ENCODE peak calls at places on chromosomes 3 and 15, in ten cellular contexts. One of them, this sample, is unnamed.

GRCh38 chr3:141183606-141184005 is 48.0 kb upstream of the PXYLP1 start:
- DNase-seq in HepG2: no peak
- DNase-seq in HCT116: no peak
- DNase-seq in WTC11: no peak
- DNase-seq in endothelial cell of umbilical vein: no peak
- DNase-seq in H1: no peak
- DNase-seq in A549: no peak
- DNase-seq in K562: no peak
- DNase-seq in SK-N-SH: no peak
- DNase-seq in GM12878: no peak
- DNase-seq in this sample: no peak

GRCh38 chr15:98896802-98897732 is 110.5 kb downstream of the PGPEP1L start:
- DNase-seq in HepG2: peak; percentile 85
- DNase-seq in HCT116: peak; percentile 77
- DNase-seq in WTC11: no peak
- DNase-seq in endothelial cell of umbilical vein: peak; percentile 95
- DNase-seq in H1: no peak
- DNase-seq in A549: peak; percentile 99
- DNase-seq in K562: peak; percentile 27
- DNase-seq in SK-N-SH: no peak
- DNase-seq in GM12878: no peak
- DNase-seq in this sample: peak; percentile 24

GRCh38 chr3:148464246-148464645 is 233.5 kb upstream of the AGTR1 start:
- DNase-seq in HepG2: no peak
- DNase-seq in HCT116: no peak
- DNase-seq in WTC11: no peak
- DNase-seq in endothelial cell of umbilical vein: peak; percentile 57
- DNase-seq in H1: no peak
- DNase-seq in A549: no peak
- DNase-seq in K562: no peak
- DNase-seq in SK-N-SH: no peak
- DNase-seq in GM12878: no peak
- DNase-seq in this sample: no peak

GRCh38 chr3:138062626-138063025 is 52.7 kb downstream of the CLDN18 start:
- DNase-seq in HepG2: no peak
- DNase-seq in HCT116: no peak
- DNase-seq in WTC11: no peak
- DNase-seq in endothelial cell of umbilical vein: no peak
- DNase-seq in H1: no peak
- DNase-seq in A549: no peak
- DNase-seq in K562: no peak
- DNase-seq in SK-N-SH: no peak
- DNase-seq in GM12878: no peak
- DNase-seq in this sample: no peak

GRCh38 chr3:8869613-8870012 is 93.7 kb downstream of the RAD18 start:
- DNase-seq in HepG2: peak; percentile 77
- DNase-seq in HCT116: peak; percentile 80
- DNase-seq in WTC11: no peak
- DNase-seq in endothelial cell of umbilical vein: peak; percentile 71
- DNase-seq in H1: no peak
- DNase-seq in A549: peak; percentile 83
- DNase-seq in K562: no peak
- DNase-seq in SK-N-SH: no peak
- DNase-seq in GM12878: no peak
- DNase-seq in this sample: no peak

GRCh38 chr3:195068045-195068444 is 202.9 kb downstream of the XXYLT1 start:
- DNase-seq in HepG2: no peak
- DNase-seq in HCT116: no peak
- DNase-seq in WTC11: no peak
- DNase-seq in endothelial cell of umbilical vein: peak; percentile 59
- DNase-seq in H1: no peak
- DNase-seq in A549: no peak
- DNase-seq in K562: no peak
- DNase-seq in SK-N-SH: no peak
- DNase-seq in GM12878: no peak
- DNase-seq in this sample: no peak

GRCh38 chr3:59185586-59186381 is 136.0 kb upstream of the CFAP20DC start:
- DNase-seq in HepG2: no peak
- DNase-seq in HCT116: no peak
- DNase-seq in WTC11: no peak
- DNase-seq in endothelial cell of umbilical vein: no peak
- DNase-seq in H1: no peak
- DNase-seq in A549: no peak
- DNase-seq in K562: no peak
- DNase-seq in SK-N-SH: no peak
- DNase-seq in GM12878: no peak
- DNase-seq in this sample: no peak

GRCh38 chr3:15051531-15051930 is 13.6 kb downstream of the MRPS25 start:
- DNase-seq in HepG2: peak; percentile 62
- DNase-seq in HCT116: peak; percentile 32
- DNase-seq in WTC11: peak; percentile 77
- DNase-seq in endothelial cell of umbilical vein: peak; percentile 58
- DNase-seq in H1: peak; percentile 36
- DNase-seq in A549: peak; percentile 81
- DNase-seq in K562: peak; percentile 73
- DNase-seq in SK-N-SH: peak; percentile 75
- DNase-seq in GM12878: no peak
- DNase-seq in this sample: peak; percentile 61

GRCh38 chr3:134308350-134308891 is 57.8 kb upstream of the RYK start:
- DNase-seq in HepG2: peak; percentile 74
- DNase-seq in HCT116: peak; percentile 63
- DNase-seq in WTC11: peak; percentile 92
- DNase-seq in endothelial cell of umbilical vein: peak; percentile 84
- DNase-seq in H1: no peak
- DNase-seq in A549: peak; percentile 69
- DNase-seq in K562: peak; percentile 71
- DNase-seq in SK-N-SH: peak; percentile 85
- DNase-seq in GM12878: peak; percentile 8
- DNase-seq in this sample: peak; percentile 76

GRCh38 chr3:150519026-150519425 is 27.3 kb downstream of the SERP1 start:
- DNase-seq in HepG2: no peak
- DNase-seq in HCT116: peak; percentile 4
- DNase-seq in WTC11: no peak
- DNase-seq in endothelial cell of umbilical vein: no peak
- DNase-seq in H1: no peak
- DNase-seq in A549: no peak
- DNase-seq in K562: no peak
- DNase-seq in SK-N-SH: no peak
- DNase-seq in GM12878: no peak
- DNase-seq in this sample: no peak

GRCh38 chr3:42516443-42516842 is 14.0 kb downstream of the VIPR1 start:
- DNase-seq in HepG2: no peak
- DNase-seq in HCT116: no peak
- DNase-seq in WTC11: no peak
- DNase-seq in endothelial cell of umbilical vein: no peak
- DNase-seq in H1: no peak
- DNase-seq in A549: no peak
- DNase-seq in K562: no peak
- DNase-seq in SK-N-SH: no peak
- DNase-seq in GM12878: no peak
- DNase-seq in this sample: no peak

GRCh38 chr3:130508970-130509369 is 8.0 kb upstream of the COL6A6 start:
- DNase-seq in HepG2: no peak
- DNase-seq in HCT116: no peak
- DNase-seq in WTC11: no peak
- DNase-seq in endothelial cell of umbilical vein: no peak
- DNase-seq in H1: no peak
- DNase-seq in A549: no peak
- DNase-seq in K562: no peak
- DNase-seq in SK-N-SH: no peak
- DNase-seq in GM12878: no peak
- DNase-seq in this sample: no peak

GRCh38 chr3:40452562-40452875 is 4.6 kb upstream of the RPL14 start:
- DNase-seq in HepG2: no peak
- DNase-seq in HCT116: no peak
- DNase-seq in WTC11: no peak
- DNase-seq in endothelial cell of umbilical vein: no peak
- DNase-seq in H1: no peak
- DNase-seq in A549: no peak
- DNase-seq in K562: no peak
- DNase-seq in SK-N-SH: no peak
- DNase-seq in GM12878: no peak
- DNase-seq in this sample: no peak

GRCh38 chr3:33831053-33831452 is 32.6 kb downstream of the PDCD6IP start:
- DNase-seq in HepG2: no peak
- DNase-seq in HCT116: no peak
- DNase-seq in WTC11: no peak
- DNase-seq in endothelial cell of umbilical vein: no peak
- DNase-seq in H1: no peak
- DNase-seq in A549: no peak
- DNase-seq in K562: no peak
- DNase-seq in SK-N-SH: no peak
- DNase-seq in GM12878: no peak
- DNase-seq in this sample: no peak

GRCh38 chr3:463793-464192 is 267.2 kb downstream of the CHL1 start:
- DNase-seq in HepG2: no peak
- DNase-seq in HCT116: no peak
- DNase-seq in WTC11: no peak
- DNase-seq in endothelial cell of umbilical vein: no peak
- DNase-seq in H1: no peak
- DNase-seq in A549: no peak
- DNase-seq in K562: no peak
- DNase-seq in SK-N-SH: no peak
- DNase-seq in GM12878: peak; percentile 57
- DNase-seq in this sample: no peak

GRCh38 chr3:45024601-45025262 is 1.4 kb upstream of the CLEC3B start:
- DNase-seq in HepG2: no peak
- DNase-seq in HCT116: no peak
- DNase-seq in WTC11: no peak
- DNase-seq in endothelial cell of umbilical vein: peak; percentile 46
- DNase-seq in H1: no peak
- DNase-seq in A549: no peak
- DNase-seq in K562: no peak
- DNase-seq in SK-N-SH: no peak
- DNase-seq in GM12878: no peak
- DNase-seq in this sample: no peak
- TF ChIP-seq MAX in HepG2: no peak
- TF ChIP-seq MAX in HCT116: no peak
- TF ChIP-seq MAX in WTC11: no peak
- TF ChIP-seq MAX in endothelial cell of umbilical vein: no peak
- TF ChIP-seq MAX in H1: no peak
- TF ChIP-seq MAX in A549: no peak
- TF ChIP-seq MAX in K562: no peak
- TF ChIP-seq MAX in SK-N-SH: no peak
- TF ChIP-seq MAX in GM12878: no peak
- TF ChIP-seq MAX in this sample: no peak

GRCh38 chr3:128229077-128229837 is 76.0 kb downstream of the EEFSEC start:
- DNase-seq in HepG2: no peak
- DNase-seq in HCT116: no peak
- DNase-seq in WTC11: no peak
- DNase-seq in endothelial cell of umbilical vein: no peak
- DNase-seq in H1: no peak
- DNase-seq in A549: no peak
- DNase-seq in K562: no peak
- DNase-seq in SK-N-SH: no peak
- DNase-seq in GM12878: no peak
- DNase-seq in this sample: no peak
- TF ChIP-seq MAX in HepG2: no peak
- TF ChIP-seq MAX in HCT116: no peak
- TF ChIP-seq MAX in WTC11: no peak
- TF ChIP-seq MAX in endothelial cell of umbilical vein: no peak
- TF ChIP-seq MAX in H1: no peak
- TF ChIP-seq MAX in A549: no peak
- TF ChIP-seq MAX in K562: no peak
- TF ChIP-seq MAX in SK-N-SH: no peak
- TF ChIP-seq MAX in GM12878: no peak
- TF ChIP-seq MAX in this sample: no peak

GRCh38 chr15:51625236-51625635 is 2.7 kb upstream of the DMXL2 start:
- DNase-seq in HepG2: no peak
- DNase-seq in HCT116: no peak
- DNase-seq in WTC11: no peak
- DNase-seq in endothelial cell of umbilical vein: no peak
- DNase-seq in H1: no peak
- DNase-seq in A549: no peak
- DNase-seq in K562: no peak
- DNase-seq in SK-N-SH: no peak
- DNase-seq in GM12878: peak; percentile 63
- DNase-seq in this sample: no peak

GRCh38 chr15:51621917-51622268 is 678 bp downstream of the DMXL2 start:
- DNase-seq in HepG2: peak; percentile 7
- DNase-seq in HCT116: peak; percentile 21
- DNase-seq in WTC11: peak; percentile 46
- DNase-seq in endothelial cell of umbilical vein: peak; percentile 71
- DNase-seq in H1: no peak
- DNase-seq in A549: peak; percentile 76
- DNase-seq in K562: peak; percentile 75
- DNase-seq in SK-N-SH: peak; percentile 60
- DNase-seq in GM12878: no peak
- DNase-seq in this sample: peak; percentile 79

GRCh38 chr15:51622269-51623180 is at the start of gene DMXL2:
- DNase-seq in HepG2: peak; percentile 67
- DNase-seq in HCT116: peak; percentile 65
- DNase-seq in WTC11: peak; percentile 89
- DNase-seq in endothelial cell of umbilical vein: peak; percentile 85
- DNase-seq in H1: peak; percentile 66
- DNase-seq in A549: peak; percentile 95
- DNase-seq in K562: peak; percentile 93
- DNase-seq in SK-N-SH: peak; percentile 95
- DNase-seq in GM12878: no peak
- DNase-seq in this sample: peak; percentile 94

GRCh38 chr15:51624022-51624421 is 1.5 kb upstream of the DMXL2 start:
- DNase-seq in HepG2: no peak
- DNase-seq in HCT116: no peak
- DNase-seq in WTC11: no peak
- DNase-seq in endothelial cell of umbilical vein: no peak
- DNase-seq in H1: no peak
- DNase-seq in A549: no peak
- DNase-seq in K562: no peak
- DNase-seq in SK-N-SH: no peak
- DNase-seq in GM12878: no peak
- DNase-seq in this sample: no peak

GRCh38 chr15:51623386-51623938 is 891 bp upstream of the DMXL2 start:
- DNase-seq in HepG2: no peak
- DNase-seq in HCT116: no peak
- DNase-seq in WTC11: no peak
- DNase-seq in endothelial cell of umbilical vein: peak; percentile 24
- DNase-seq in H1: no peak
- DNase-seq in A549: no peak
- DNase-seq in K562: peak; percentile 77
- DNase-seq in SK-N-SH: no peak
- DNase-seq in GM12878: no peak
- DNase-seq in this sample: peak; percentile 82
- TF ChIP-seq MAX in HepG2: no peak
- TF ChIP-seq MAX in HCT116: no peak
- TF ChIP-seq MAX in WTC11: no peak
- TF ChIP-seq MAX in endothelial cell of umbilical vein: no peak
- TF ChIP-seq MAX in H1: no peak
- TF ChIP-seq MAX in A549: no peak
- TF ChIP-seq MAX in K562: no peak
- TF ChIP-seq MAX in SK-N-SH: no peak
- TF ChIP-seq MAX in GM12878: no peak
- TF ChIP-seq MAX in this sample: peak; percentile 2

DNA sequence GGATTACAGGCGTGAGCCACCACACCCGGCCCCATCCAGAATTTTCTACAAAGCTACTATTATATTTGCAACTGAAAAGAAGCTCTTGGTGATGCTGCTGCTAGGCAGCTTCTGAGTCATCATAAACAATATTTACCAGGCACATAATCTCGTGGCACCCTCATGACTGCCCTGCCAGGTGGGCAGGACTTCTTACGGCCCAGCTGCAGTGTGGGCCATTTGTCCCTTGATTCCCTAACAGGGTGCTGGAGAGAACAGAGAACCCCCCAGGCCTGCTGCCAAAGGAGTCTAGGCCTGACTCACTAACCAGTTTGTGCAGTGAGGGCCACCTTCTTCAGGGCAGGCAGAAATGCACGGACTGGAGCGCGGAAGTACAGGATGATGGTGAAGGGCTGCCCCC is 4.9 kb downstream of the EPB42 start:
- DNase-seq in HepG2: no peak
- DNase-seq in HCT116: no peak
- DNase-seq in WTC11: no peak
- DNase-seq in endothelial cell of umbilical vein: no peak
- DNase-seq in H1: no peak
- DNase-seq in A549: no peak
- DNase-seq in K562: no peak
- DNase-seq in SK-N-SH: no peak
- DNase-seq in GM12878: no peak
- DNase-seq in this sample: no peak
- TF ChIP-seq MAX in HepG2: no peak
- TF ChIP-seq MAX in HCT116: no peak
- TF ChIP-seq MAX in WTC11: no peak
- TF ChIP-seq MAX in endothelial cell of umbilical vein: no peak
- TF ChIP-seq MAX in H1: no peak
- TF ChIP-seq MAX in A549: no peak
- TF ChIP-seq MAX in K562: no peak
- TF ChIP-seq MAX in SK-N-SH: no peak
- TF ChIP-seq MAX in GM12878: no peak
- TF ChIP-seq MAX in this sample: no peak

This sample was measured in NB4.